ENCODE peak calls at places on chromosomes 1 and 21, in four cellular contexts. O is stimulated activated CD4-positive, alpha-beta T cell treated with anti-CD3 and anti-CD28 coated beads, Interleukin-1b, Interleukin-23, amount 100 ng/mL, for 48 hours; S is activated T-cell treated with anti-CD3 and anti-CD28 coated beads, Interleukin-2, amount 50 U/mL, for 24 hours; R is stimulated activated CD8-positive, alpha-beta memory T cell treated with anti-CD3 and anti-CD28 coated beads, Interleukin-7, amount 100 ng/mL, for 1 hour. Q is an unnamed sample.

GRCh38 chr1:209767706-209768105 is 11.9 kb downstream of the TRAF3IP3 start:
- DNase-seq in O (no peak), S (no peak), R (no peak), Q (no peak)

GRCh38 chr1:119808972-119809550 is 2.2 kb downstream of the REG4 start:
- DNase-seq in S (peak; percentile 74), O (peak; percentile 69), R (peak; percentile 14), Q (peak; percentile 3)

GRCh38 chr1:65792671-65793358 is at the start of gene PDE4B:
- DNase-seq in R (no peak), O (no peak), S (no peak), Q (no peak)

GRCh38 chr1:90761781-90762589 is 44.9 kb upstream of the BARHL2 start:
- DNase-seq in O (no peak), R (no peak), S (no peak), Q (no peak)

GRCh38 chr1:226664413-226665101 is 74.5 kb downstream of the ITPKB start:
- DNase-seq in S (no peak), R (no peak), O (no peak), Q (no peak)

GRCh38 chr21:32861871-32862270 is 90.3 kb upstream of the PAXBP1 start:
- DNase-seq in S (no peak), R (no peak), O (no peak), Q (no peak)

GRCh38 chr21:10616535-10616934 is 95.2 kb downstream of the TPTE start:
- DNase-seq in O (no peak), R (no peak), S (no peak), Q (no peak)

GRCh38 chr1:74772945-74773344 is 40.0 kb downstream of the TYW3 start:
- DNase-seq in S (no peak), R (no peak), O (no peak), Q (no peak)

GRCh38 chr1:35568975-35569395 is 4.1 kb upstream of the TFAP2E start:
- DNase-seq in S (peak; percentile 75), R (peak; percentile 36), O (peak; percentile 60), Q (no peak)

GRCh38 chr1:234206651-234207284 is 166.5 kb upstream of the COA6 start:
- DNase-seq in O (no peak), S (no peak), R (no peak), Q (no peak)

GRCh38 chr21:35204850-35205564 is 155.9 kb upstream of the RUNX1 start:
- DNase-seq in R (no peak), O (peak; percentile 14), S (peak; percentile 64), Q (no peak)

GRCh38 chr1:201673093-201673492 is 134.2 kb downstream of the NAV1 start:
- DNase-seq in S (no peak), O (no peak), R (no peak), Q (no peak)

GRCh38 chr1:155177918-155178281 is 4.3 kb downstream of the TRIM46 start:
- DNase-seq in S (peak; percentile 17), R (no peak), O (no peak), Q (no peak)

GRCh38 chr1:199685369-199685768 is 342.1 kb upstream of the NR5A2 start:
- DNase-seq in O (no peak), S (no peak), R (no peak), Q (no peak)

GRCh38 chr1:182720465-182720864 is 36.1 kb upstream of the RGS8 start:
- DNase-seq in S (no peak), R (no peak), O (no peak), Q (no peak)

GRCh38 chr21:42865361-42866160 is 13.8 kb downstream of the WDR4 start:
- DNase-seq in O (no peak), S (no peak), R (no peak), Q (no peak)

Q was measured in esophagus squamous epithelium.